ENCODE peak calls at places on chromosomes 13 and 19, in four cellular contexts. E is HepG2, J is A549, W is K562. C is an unnamed sample.

GRCh38 chr19:47069795-47070194 is 21.4 kb upstream of the TMEM160 start:
- DNase-seq in E (no peak), J (no peak), W (no peak), C (no peak)

GRCh38 chr13:93262729-93263128 is 36.1 kb downstream of the GPC6 start:
- DNase-seq in E (no peak), J (no peak), W (no peak), C (no peak)

GRCh38 chr19:14310055-14310454 is 71.2 kb upstream of the ADGRE5 start:
- DNase-seq in E (no peak), J (no peak), W (no peak), C (no peak)

GRCh38 chr19:8477889-8478288 is 24.6 kb downstream of the PRAM1 start:
- DNase-seq in E (no peak), J (no peak), W (no peak), C (no peak)

GRCh38 chr19:38145627-38146026 is 78.4 kb downstream of the DPF1 start:
- DNase-seq in E (no peak), J (no peak), W (no peak), C (no peak)

GRCh38 chr19:48921721-48922500 is 11.6 kb upstream of the DHDH start:
- DNase-seq in E (no peak), J (no peak), W (no peak), C (no peak)

GRCh38 chr19:55442372-55443044 is 592 bp downstream of the SHISA7 start:
- DNase-seq in E (no peak), J (no peak), W (peak), C (no peak)

GRCh38 chr13:111099292-111099691 is 15.8 kb upstream of the ARHGEF7 start:
- DNase-seq in E (no peak), J (no peak), W (no peak), C (no peak)

GRCh38 chr19:41792513-41793413 is 3.6 kb upstream of the CEACAM3 start:
- DNase-seq in E (peak), J (peak), W (peak), C (peak)

GRCh38 chr19:48750351-48750750 is 2.1 kb downstream of the FUT1 start:
- DNase-seq in E (no peak), J (no peak), W (no peak), C (no peak)

GRCh38 chr13:32116210-32116609 is 84.6 kb downstream of the FRY start:
- DNase-seq in E (no peak), J (no peak), W (no peak), C (no peak)

GRCh38 chr13:32117696-32118095 is 86.1 kb downstream of the FRY start:
- DNase-seq in E (no peak), J (no peak), W (no peak), C (no peak)

GRCh38 chr13:32113564-32113963 is 82.0 kb downstream of the FRY start:
- DNase-seq in E (peak), J (no peak), W (no peak), C (peak)

GRCh38 chr13:32115069-32115468 is 83.5 kb downstream of the FRY start:
- DNase-seq in E (no peak), J (no peak), W (no peak), C (peak)
- TF ChIP-seq MYC in E (no peak), J (no peak), W (no peak), C (no peak)

DNA sequence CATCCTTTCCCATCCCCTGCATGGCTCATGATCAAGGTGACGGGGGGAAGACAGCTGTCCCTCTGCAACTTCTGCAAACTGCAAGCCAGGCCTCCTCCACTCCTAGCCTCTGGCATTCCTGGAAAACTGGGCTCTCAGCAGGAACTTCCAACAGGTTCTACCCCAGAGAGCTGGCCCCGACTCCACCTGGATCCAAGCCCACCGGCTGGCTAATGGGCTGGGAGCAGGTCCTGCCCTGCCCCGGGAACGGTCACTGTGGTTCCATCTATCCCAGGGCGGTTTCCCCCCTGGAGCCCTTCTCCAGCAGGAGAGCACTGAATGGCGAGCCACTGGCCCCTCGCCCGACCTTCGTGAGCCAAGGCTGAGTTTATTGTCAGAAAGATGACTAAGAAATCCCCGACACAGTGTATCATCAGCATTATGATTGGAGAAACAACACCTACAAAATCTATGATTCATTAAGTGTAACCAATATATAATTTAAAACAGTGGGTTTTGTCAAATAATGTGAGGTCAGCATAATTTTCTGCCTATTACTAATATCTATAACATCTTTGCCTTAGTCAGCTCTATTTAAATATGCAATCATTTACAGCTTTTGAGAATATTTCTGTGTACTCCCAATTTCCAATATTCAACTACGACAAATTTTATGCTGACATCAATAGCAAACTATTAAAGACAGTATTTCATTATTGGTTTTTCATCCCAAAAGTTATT is 132.9 kb downstream of the URI1 start:
- DNase-seq in E (no peak), J (no peak), W (no peak), C (no peak)
- TF ChIP-seq JUN in E (no peak), J (no peak), W (no peak), C (no peak)

DNA sequence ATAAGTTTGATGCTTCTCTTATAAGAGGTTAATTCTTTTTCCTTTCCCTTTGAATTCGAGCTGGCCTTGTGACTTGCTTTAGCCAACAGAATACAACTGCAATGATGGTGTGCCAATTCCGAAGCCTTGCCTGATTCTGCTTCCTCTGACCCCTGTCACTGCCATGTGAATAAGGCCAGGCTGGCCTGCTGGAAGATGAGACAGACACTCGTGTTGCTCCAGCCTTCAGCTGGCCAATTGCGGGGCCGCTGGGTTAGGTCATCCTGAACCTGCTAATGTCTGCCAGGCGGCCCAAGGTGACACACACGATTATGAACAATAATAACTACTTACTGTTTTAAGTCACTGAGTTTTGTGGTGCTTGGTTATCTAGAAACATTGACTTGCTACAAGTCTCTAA is 352.0 kb downstream of the MYO16 start:
- DNase-seq in E (no peak), J (no peak), W (no peak), C (no peak)
- TF ChIP-seq MYC in E (no peak), J (no peak), W (no peak), C (no peak)

GRCh38 chr13:54627973-54628372 is 1599.4 kb downstream of the OLFM4 start:
- DNase-seq in E (no peak), J (no peak), W (no peak), C (no peak)
- TF ChIP-seq JUN in E (no peak), J (no peak), W (no peak), C (no peak)

GRCh38 chr19:51798958-51799310 is 4.0 kb downstream of the FPR3 start:
- DNase-seq in E (no peak), J (no peak), W (no peak), C (no peak)
- TF ChIP-seq MYC in E (no peak), J (no peak), W (no peak), C (no peak)

C was measured in endothelial cell of umbilical vein.